ENCODE peak calls at places on chromosomes 7 and 10, in ten cellular contexts. T is mammary epithelial cell, O is cardiac muscle cell, M is Calu3, L is thoracic aorta, V is fibroblast of villous mesenchyme, D is fibroblast of pulmonary artery, Y is nephron progenitor cell, J is GM23338, A is PC-9. Z is an unnamed sample.

GRCh38 chr10:64234489-64234888 is 713.3 kb downstream of the REEP3 start:
- DNase-seq in T (no peak), O (no peak), M (no peak), L (no peak), V (no peak), D (no peak), Y (no peak), J (no peak), A (no peak), Z (no peak)

GRCh38 chr7:27923308-27923980 is 183.5 kb downstream of the TAX1BP1 start:
- DNase-seq in T (no peak), O (no peak), M (no peak), L (no peak), V (peak), D (peak), Y (no peak), J (no peak), A (no peak), Z (no peak)

GRCh38 chr10:97053285-97053684 is 132.5 kb downstream of the SLIT1 start:
- DNase-seq in T (no peak), O (no peak), M (no peak), L (no peak), V (no peak), D (no peak), Y (no peak), J (no peak), A (no peak), Z (no peak)

GRCh38 chr7:100583132-100584045 is 2.5 kb downstream of the LRCH4 start:
- DNase-seq in T (no peak), O (peak), M (no peak), L (no peak), V (peak), D (peak), Y (no peak), J (peak), A (no peak), Z (peak)

GRCh38 chr10:30784521-30784895 is 155.0 kb upstream of the LYZL2 start:
- DNase-seq in T (no peak), O (no peak), M (no peak), L (no peak), V (peak), D (peak), Y (no peak), J (no peak), A (no peak), Z (no peak)

GRCh38 chr7:85079434-85079833 is 107.4 kb downstream of the SEMA3D start:
- DNase-seq in T (no peak), O (no peak), M (no peak), L (no peak), V (no peak), D (no peak), Y (no peak), J (no peak), A (no peak), Z (no peak)

GRCh38 chr7:155299539-155300202 is 2.0 kb downstream of the INSIG1 start:
- DNase-seq in T (peak), O (no peak), M (no peak), L (no peak), V (peak), D (peak), Y (no peak), J (no peak), A (no peak), Z (no peak)

GRCh38 chr10:100146398-100146797 is 39.4 kb downstream of the ERLIN1 start:
- DNase-seq in T (no peak), O (no peak), M (no peak), L (no peak), V (no peak), D (no peak), Y (no peak), J (no peak), A (no peak), Z (no peak)

GRCh38 chr10:62934258-62934657 is 118.1 kb upstream of the EGR2 start:
- DNase-seq in T (peak), O (no peak), M (peak), L (no peak), V (no peak), D (no peak), Y (no peak), J (no peak), A (no peak), Z (no peak)

GRCh38 chr7:69934475-69934903 is 336.2 kb downstream of the AUTS2 start:
- DNase-seq in T (no peak), O (peak), M (no peak), L (no peak), V (no peak), D (no peak), Y (no peak), J (no peak), A (no peak), Z (no peak)

GRCh38 chr7:6160191-6160623 is 112.2 kb downstream of the CYTH3 start:
- DNase-seq in T (peak), O (peak), M (peak), L (no peak), V (peak), D (peak), Y (peak), J (peak), A (no peak), Z (no peak)

GRCh38 chr10:95513941-95514392 is 47.2 kb downstream of the SORBS1 start:
- DNase-seq in T (peak), O (no peak), M (peak), L (peak), V (no peak), D (peak), Y (no peak), J (no peak), A (no peak), Z (no peak)

GRCh38 chr10:8133146-8133545 is 78.7 kb downstream of the GATA3 start:
- DNase-seq in T (peak), O (no peak), M (no peak), L (no peak), V (no peak), D (no peak), Y (no peak), J (no peak), A (no peak), Z (peak)

GRCh38 chr7:39271386-39271785 is 293.7 kb downstream of the POU6F2 start:
- DNase-seq in T (no peak), O (peak), M (peak), L (peak), V (peak), D (peak), Y (no peak), J (peak), A (no peak), Z (no peak)

GRCh38 chr7:82105463-82105862 is 335.6 kb upstream of the HGF start:
- DNase-seq in T (peak), O (no peak), M (no peak), L (no peak), V (peak), D (peak), Y (no peak), J (no peak), A (peak), Z (no peak)

GRCh38 chr10:101066890-101067355 is 5.1 kb downstream of the KAZALD1 start:
- DNase-seq in T (no peak), O (peak), M (no peak), L (no peak), V (no peak), D (no peak), Y (no peak), J (no peak), A (no peak), Z (peak)

GRCh38 chr7:137590686-137591255 is 247.2 kb upstream of the PTN start:
- DNase-seq in T (no peak), O (no peak), M (no peak), L (no peak), V (no peak), D (no peak), Y (no peak), J (no peak), A (no peak), Z (no peak)

GRCh38 chr10:120460191-120460590 is 3.2 kb downstream of the PLPP4 start:
- DNase-seq in T (no peak), O (no peak), M (no peak), L (no peak), V (no peak), D (no peak), Y (no peak), J (no peak), A (no peak), Z (no peak)

GRCh38 chr7:93133020-93133419 is 15.2 kb downstream of the SAMD9L start:
- DNase-seq in T (no peak), O (no peak), M (no peak), L (no peak), V (no peak), D (no peak), Y (no peak), J (no peak), A (no peak), Z (no peak)

GRCh38 chr7:94067506-94067905 is 63.4 kb upstream of the BET1 start:
- DNase-seq in T (no peak), O (no peak), M (no peak), L (no peak), V (peak), D (peak), Y (no peak), J (no peak), A (no peak), Z (no peak)

GRCh38 chr10:124254519-124254918 is 161.1 kb upstream of the CHST15 start:
- DNase-seq in T (no peak), O (no peak), M (no peak), L (no peak), V (no peak), D (no peak), Y (no peak), J (no peak), A (no peak), Z (no peak)

GRCh38 chr10:121426307-121426706 is 171.9 kb downstream of the FGFR2 start:
- DNase-seq in T (no peak), O (no peak), M (no peak), L (no peak), V (no peak), D (no peak), Y (no peak), J (peak), A (no peak), Z (no peak)

GRCh38 chr10:26714816-26715487 is 17.5 kb downstream of the PDSS1 start:
- DNase-seq in T (no peak), O (no peak), M (no peak), L (no peak), V (no peak), D (no peak), Y (no peak), J (no peak), A (no peak), Z (no peak)

GRCh38 chr10:25556457-25556856 is 377.6 kb upstream of the MYO3A start:
- DNase-seq in T (peak), O (no peak), M (peak), L (no peak), V (peak), D (peak), Y (no peak), J (no peak), A (peak), Z (no peak)

GRCh38 chr10:79407811-79408795 is 37.3 kb downstream of the ZCCHC24 start:
- DNase-seq in T (no peak), O (no peak), M (no peak), L (no peak), V (peak), D (peak), Y (no peak), J (no peak), A (no peak), Z (no peak)

GRCh38 chr7:88314092-88314491 is 7.4 kb upstream of the STEAP4 start:
- DNase-seq in T (no peak), O (no peak), M (no peak), L (no peak), V (no peak), D (no peak), Y (no peak), J (no peak), A (no peak), Z (no peak)

GRCh38 chr7:80941206-80941758 is 22.4 kb upstream of the SEMA3C start:
- DNase-seq in T (peak), O (no peak), M (no peak), L (no peak), V (peak), D (peak), Y (no peak), J (no peak), A (peak), Z (no peak)

GRCh38 chr10:132063432-132063831 is 2.3 kb upstream of the JAKMIP3 start:
- DNase-seq in T (no peak), O (no peak), M (no peak), L (no peak), V (no peak), D (no peak), Y (no peak), J (no peak), A (no peak), Z (no peak)

GRCh38 chr10:94066411-94066810 is 72.7 kb downstream of the PLCE1 start:
- DNase-seq in T (peak), O (peak), M (no peak), L (no peak), V (peak), D (peak), Y (peak), J (peak), A (no peak), Z (no peak)

GRCh38 chr7:55567495-55568070 is 4.7 kb downstream of the VOPP1 start:
- DNase-seq in T (no peak), O (no peak), M (no peak), L (no peak), V (no peak), D (no peak), Y (no peak), J (no peak), A (no peak), Z (no peak)

DNA sequence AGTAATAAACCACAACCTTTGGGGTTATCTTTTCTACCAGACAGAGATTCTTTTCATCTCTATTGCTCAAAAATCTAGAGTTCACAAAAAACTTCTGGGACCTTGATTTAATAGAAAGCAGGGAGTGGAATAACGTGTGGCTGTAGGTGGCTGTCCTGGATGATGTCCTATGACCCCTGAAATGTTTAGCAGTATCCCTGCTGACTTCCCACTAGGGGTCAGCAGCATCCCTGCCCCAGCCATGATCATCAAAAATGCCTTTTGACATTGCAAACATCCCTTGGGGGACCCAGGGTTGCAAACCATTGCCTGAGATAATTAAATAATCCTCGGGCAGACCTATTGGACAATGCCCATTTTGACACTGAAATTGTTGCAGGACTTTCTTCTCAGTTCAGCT is 177.1 kb downstream of the USP6NL start:
- DNase-seq in T (no peak), O (no peak), M (no peak), L (no peak), V (no peak), D (peak), Y (no peak), J (peak), A (no peak), Z (peak)
- TF ChIP-seq CTCF in T (no peak), O (peak), M (no peak), L (no peak), V (peak), D (peak), Y (peak), J (peak), A (no peak), Z (peak)

GRCh38 chr10:71135276-71135675 is 77.1 kb upstream of the UNC5B start:
- DNase-seq in T (no peak), O (no peak), M (no peak), L (no peak), V (no peak), D (no peak), Y (no peak), J (no peak), A (no peak), Z (no peak)

GRCh38 chr10:71132321-71132810 is 80.0 kb upstream of the UNC5B start:
- DNase-seq in T (no peak), O (no peak), M (no peak), L (no peak), V (no peak), D (no peak), Y (no peak), J (peak), A (no peak), Z (no peak)

GRCh38 chr10:71136036-71136690 is 76.2 kb upstream of the UNC5B start:
- DNase-seq in T (no peak), O (no peak), M (no peak), L (no peak), V (no peak), D (no peak), Y (no peak), J (no peak), A (no peak), Z (no peak)

GRCh38 chr10:71133710-71134686 is 78.4 kb upstream of the UNC5B start:
- DNase-seq in T (no peak), O (no peak), M (no peak), L (no peak), V (no peak), D (no peak), Y (no peak), J (no peak), A (peak), Z (no peak)

GRCh38 chr10:71134732-71135211 is 77.6 kb upstream of the UNC5B start:
- DNase-seq in T (no peak), O (no peak), M (no peak), L (no peak), V (no peak), D (no peak), Y (no peak), J (peak), A (no peak), Z (no peak)
- TF ChIP-seq CTCF in T (no peak), O (no peak), M (no peak), L (no peak), V (no peak), D (no peak), Y (no peak), J (peak), A (no peak), Z (no peak)

GRCh38 chr7:102874166-102874829 is 38.5 kb upstream of the LRRC17 start:
- DNase-seq in T (peak), O (no peak), M (peak), L (no peak), V (peak), D (peak), Y (no peak), J (no peak), A (peak), Z (peak)

GRCh38 chr7:102874966-102875365 is 37.8 kb upstream of the LRRC17 start:
- DNase-seq in T (no peak), O (no peak), M (no peak), L (no peak), V (no peak), D (no peak), Y (no peak), J (no peak), A (no peak), Z (no peak)

GRCh38 chr7:102873470-102874165 is 39.2 kb upstream of the LRRC17 start:
- DNase-seq in T (peak), O (no peak), M (no peak), L (no peak), V (no peak), D (no peak), Y (no peak), J (no peak), A (no peak), Z (no peak)

GRCh38 chr7:102872460-102872859 is 40.3 kb upstream of the LRRC17 start:
- DNase-seq in T (peak), O (no peak), M (peak), L (no peak), V (peak), D (peak), Y (no peak), J (no peak), A (no peak), Z (no peak)

DNA sequence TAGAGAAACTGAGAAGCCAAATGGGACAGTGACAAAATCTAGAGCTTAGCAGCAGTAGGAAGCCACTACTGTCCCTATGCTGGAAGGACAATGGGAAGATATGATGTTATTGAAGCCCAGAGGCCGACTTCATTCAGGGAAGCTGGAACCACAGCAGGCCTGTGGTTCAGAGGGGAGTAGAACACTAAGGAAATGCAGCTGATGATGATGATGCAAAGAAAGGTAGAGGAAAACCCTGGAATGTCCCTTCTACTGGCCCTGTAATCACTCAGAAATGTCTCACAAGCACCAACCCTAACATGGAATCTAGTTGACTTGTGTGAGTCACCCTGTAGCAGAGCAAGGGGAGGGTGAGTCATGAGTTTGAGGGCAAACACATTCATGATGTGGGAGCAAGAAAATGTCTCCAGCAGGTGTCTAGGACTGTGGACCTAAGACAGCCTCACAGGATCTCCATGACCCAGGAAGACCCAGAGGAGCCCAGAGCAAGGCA is 37.1 kb upstream of the LRRC17 start:
- DNase-seq in T (peak), O (no peak), M (peak), L (peak), V (peak), D (peak), Y (no peak), J (no peak), A (peak), Z (no peak)
- TF ChIP-seq CTCF in T (no peak), O (no peak), M (no peak), L (no peak), V (no peak), D (no peak), Y (no peak), J (no peak), A (no peak), Z (no peak)

DNA sequence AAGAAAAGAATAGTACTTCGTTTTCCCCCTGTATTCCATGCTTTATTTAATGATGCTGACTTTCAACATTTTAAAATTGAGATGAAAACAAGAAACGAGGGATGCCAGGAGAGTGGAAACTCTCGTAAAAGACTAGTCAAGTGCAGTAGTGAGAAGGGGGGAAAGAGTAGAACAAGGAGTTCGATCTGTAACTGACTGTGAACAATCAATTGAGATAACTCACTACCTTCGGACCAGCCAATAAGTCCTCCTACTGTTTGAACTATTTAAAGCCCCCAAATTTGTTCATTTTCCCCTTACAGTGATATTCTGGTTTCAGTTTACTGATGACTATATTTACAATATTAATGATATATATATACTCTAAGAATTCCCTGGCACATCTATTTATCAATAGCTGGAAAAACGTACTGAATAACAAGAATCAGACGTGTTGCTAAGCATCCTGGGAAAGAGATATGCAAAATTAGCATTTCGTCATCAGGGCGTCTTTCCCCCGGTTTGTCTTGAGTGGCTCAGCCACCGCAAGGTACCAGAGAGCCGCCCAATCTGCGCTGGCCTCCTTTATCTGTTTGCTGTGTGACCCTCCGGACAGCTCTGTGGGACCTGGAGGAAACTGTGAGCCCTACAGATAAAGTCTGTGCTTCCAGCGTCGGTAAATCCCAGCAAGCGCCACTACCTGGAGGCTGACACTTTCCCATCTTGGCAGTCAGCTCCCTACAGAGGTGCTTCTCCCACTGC is 41.1 kb downstream of the PDIA4 start:
- DNase-seq in T (peak), O (peak), M (peak), L (peak), V (peak), D (peak), Y (peak), J (peak), A (peak), Z (peak)
- TF ChIP-seq CTCF in T (no peak), O (no peak), M (no peak), L (no peak), V (no peak), D (no peak), Y (no peak), J (no peak), A (no peak), Z (no peak)

GRCh38 chr7:142408794-142409193 is 150.9 kb upstream of the PRSS58 start:
- DNase-seq in T (no peak), O (no peak), M (no peak), L (no peak), V (no peak), D (no peak), Y (no peak), J (no peak), A (no peak), Z (no peak)

GRCh38 chr7:142401951-142402350 is 144.1 kb upstream of the PRSS58 start:
- DNase-seq in T (no peak), O (no peak), M (no peak), L (no peak), V (no peak), D (no peak), Y (no peak), J (no peak), A (no peak), Z (no peak)

GRCh38 chr7:142409471-142409870 is 151.6 kb upstream of the PRSS58 start:
- DNase-seq in T (no peak), O (no peak), M (no peak), L (no peak), V (no peak), D (no peak), Y (no peak), J (no peak), A (no peak), Z (no peak)

GRCh38 chr7:142407939-142408573 is 150.2 kb upstream of the PRSS58 start:
- DNase-seq in T (no peak), O (no peak), M (no peak), L (no peak), V (peak), D (peak), Y (no peak), J (no peak), A (no peak), Z (no peak)

GRCh38 chr7:142405122-142405765 is 147.4 kb upstream of the PRSS58 start:
- DNase-seq in T (no peak), O (no peak), M (no peak), L (no peak), V (no peak), D (no peak), Y (no peak), J (no peak), A (no peak), Z (no peak)
- TF ChIP-seq CTCF in T (no peak), O (no peak), M (no peak), L (no peak), V (no peak), D (no peak), Y (no peak), J (peak), A (no peak), Z (no peak)

Z was measured in GM13976.